ENCODE peak calls at places on chromosomes 6 and 20, in seven cellular contexts. O is AG10803, E is HCT116, L is SK-N-MC, B is cardiac muscle cell, Z is lower lobe of right lung, G is cardiac fibroblast. I is an unnamed sample.

GRCh38 chr6:99219788-99220187 is 129.7 kb downstream of the FAXC start:
- DNase-seq in O (no peak), L (no peak), E (peak), B (peak), Z (no peak), G (no peak), I (peak)

GRCh38 chr6:138226701-138227315 is 8.5 kb upstream of the PBOV1 start:
- DNase-seq in Z (no peak), G (no peak), O (peak), L (no peak), B (no peak), E (no peak), I (no peak)

GRCh38 chr20:641516-641913 is 11.5 kb downstream of the SRXN1 start:
- DNase-seq in O (no peak), G (no peak), L (no peak), E (no peak), Z (no peak), B (no peak), I (peak)

GRCh38 chr20:43748274-43748673 is 21.5 kb upstream of the GTSF1L start:
- DNase-seq in L (no peak), O (peak), G (no peak), E (no peak), B (no peak), Z (no peak), I (no peak)

GRCh38 chr6:141809901-141810300 is 322.8 kb upstream of the GJE1 start:
- DNase-seq in L (no peak), G (no peak), Z (no peak), E (no peak), B (no peak), O (peak), I (no peak)

GRCh38 chr20:17910828-17911294 is 57.7 kb downstream of the SNX5 start:
- DNase-seq in L (peak), O (peak), Z (no peak), B (no peak), E (no peak), G (peak), I (no peak)

GRCh38 chr6:83893024-83893423 is 33.5 kb downstream of the CYB5R4 start:
- DNase-seq in B (no peak), O (no peak), L (no peak), Z (no peak), E (no peak), G (no peak), I (no peak)

GRCh38 chr6:170057961-170058877 is 232.7 kb downstream of the DLL1 start:
- DNase-seq in G (no peak), B (no peak), Z (peak), E (no peak), L (no peak), O (no peak), I (peak)

GRCh38 chr6:127924440-127924839 is 23.6 kb upstream of the THEMIS start:
- DNase-seq in B (no peak), G (no peak), O (no peak), E (no peak), L (no peak), Z (no peak), I (no peak)

GRCh38 chr6:100549406-100550167 is 84.9 kb upstream of the SIM1 start:
- DNase-seq in E (no peak), G (peak), B (no peak), O (peak), Z (no peak), L (no peak), I (no peak)

GRCh38 chr20:45887346-45887715 is at the start of gene SPATA25:
- DNase-seq in E (no peak), G (no peak), B (no peak), Z (no peak), O (no peak), L (no peak), I (no peak)

GRCh38 chr6:142819603-142820335 is 125.2 kb downstream of the HIVEP2 start:
- DNase-seq in L (no peak), O (no peak), G (peak), E (no peak), B (no peak), Z (no peak), I (no peak)

DNA sequence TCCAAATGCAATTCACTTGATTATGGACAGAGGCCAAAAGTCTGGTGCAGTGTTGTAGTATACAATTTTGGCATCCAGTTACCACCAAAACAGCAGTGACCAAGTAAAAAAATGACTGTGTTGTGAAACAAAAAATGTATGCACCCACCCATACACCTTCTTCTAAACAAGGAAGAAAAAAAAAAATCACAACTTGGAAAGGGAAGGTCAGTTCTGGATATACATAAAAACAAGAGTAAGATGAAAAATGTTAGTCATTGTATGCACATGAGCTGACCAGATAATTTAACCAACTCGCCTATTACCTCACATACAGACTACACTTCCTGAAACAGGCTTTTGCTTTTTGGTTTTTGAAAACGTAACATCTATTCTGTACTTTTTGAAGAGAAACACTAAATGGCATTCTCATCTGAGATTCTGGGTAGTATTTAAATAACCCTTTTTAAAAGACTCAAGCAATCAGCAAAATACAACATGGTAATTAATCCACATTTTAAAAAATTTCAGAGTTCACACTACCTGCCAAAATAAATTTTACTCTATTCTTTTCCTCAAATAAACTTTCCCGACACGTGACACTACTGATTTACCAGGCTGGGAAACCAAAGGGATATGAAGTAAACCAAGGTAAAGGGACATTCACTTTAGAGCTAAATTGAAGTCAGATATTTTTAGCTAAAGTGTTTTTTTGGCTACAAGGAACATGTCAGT is 141.6 kb upstream of the SHLD1 start:
- DNase-seq in G (peak), E (no peak), O (peak), B (no peak), L (no peak), Z (no peak), I (no peak)
- H3K4me3 ChIP-seq in G (peak), E (no peak), O (peak), B (peak), L (peak), Z (peak), I (no peak)

GRCh38 chr6:1554881-1555569 is 54.7 kb upstream of the FOXC1 start:
- DNase-seq in G (peak), B (peak), O (peak), Z (peak), E (no peak), L (no peak), I (peak)
- H3K4me3 ChIP-seq in G (peak), B (peak), O (peak), Z (peak), E (no peak), L (peak), I (peak)

GRCh38 chr6:43476744-43477143 is 626 bp upstream of the TJAP1 start:
- DNase-seq in E (no peak), L (no peak), G (no peak), B (no peak), O (no peak), Z (no peak), I (no peak)
- H3K4me3 ChIP-seq in E (peak), L (peak), G (peak), B (peak), O (peak), Z (peak), I (peak)

GRCh38 chr6:116563830-116564229 is 7.5 kb upstream of the RWDD1 start:
- DNase-seq in B (no peak), Z (no peak), E (no peak), L (no peak), O (no peak), G (no peak), I (peak)

GRCh38 chr6:116568111-116568510 is 3.2 kb upstream of the RWDD1 start:
- DNase-seq in E (no peak), G (no peak), L (no peak), B (no peak), O (peak), Z (no peak), I (no peak)

GRCh38 chr6:116562614-116563013 is 8.7 kb upstream of the RWDD1 start:
- DNase-seq in B (peak), Z (no peak), E (no peak), L (no peak), G (peak), O (no peak), I (no peak)

GRCh38 chr6:116564296-116564695 is 7.0 kb upstream of the RWDD1 start:
- DNase-seq in G (no peak), E (no peak), L (no peak), B (no peak), O (peak), Z (no peak), I (no peak)

GRCh38 chr6:116564921-116565872 is 6.1 kb upstream of the RWDD1 start:
- DNase-seq in O (peak), B (no peak), E (no peak), G (peak), Z (peak), L (no peak), I (peak)
- H3K4me3 ChIP-seq in O (peak), B (no peak), E (no peak), G (peak), Z (peak), L (no peak), I (no peak)

DNA sequence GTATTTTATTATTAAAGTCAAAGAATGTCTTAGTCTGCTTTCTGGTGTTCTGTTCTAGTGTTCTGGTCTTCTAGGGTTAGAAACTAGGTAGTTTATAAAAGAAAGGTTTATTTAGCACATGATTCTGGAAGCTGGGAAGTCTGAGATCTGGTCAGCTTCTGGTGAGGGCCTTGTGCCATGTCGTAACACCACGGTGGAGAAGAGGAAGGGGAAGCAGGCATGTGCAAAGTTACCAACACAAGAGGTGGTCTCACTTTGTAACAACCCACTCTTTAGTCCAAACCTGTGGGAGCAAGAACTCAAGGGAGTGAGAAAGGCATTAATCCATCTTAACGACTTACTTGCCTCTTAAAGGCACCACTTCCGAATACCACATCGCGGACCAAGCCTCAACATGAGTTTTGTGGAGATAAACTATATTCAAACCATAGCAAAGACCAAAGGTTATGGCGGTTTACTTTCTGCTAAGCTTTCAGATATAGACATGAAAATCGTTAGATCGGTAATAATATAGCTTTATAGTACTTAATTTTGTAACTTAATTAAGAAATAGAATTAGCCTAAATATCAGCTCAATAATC is 99.4 kb downstream of the NCOA3 start:
- DNase-seq in Z (no peak), E (no peak), B (no peak), O (no peak), G (no peak), L (no peak), I (no peak)
- H3K4me3 ChIP-seq in Z (no peak), E (no peak), B (no peak), O (no peak), G (no peak), L (no peak), I (no peak)

GRCh38 chr6:166308769-166309589 is 787 bp upstream of the PRR18 start:
- DNase-seq in G (no peak), E (no peak), B (no peak), O (no peak), Z (no peak), L (no peak), I (no peak)
- H3K4me3 ChIP-seq in G (no peak), E (no peak), B (peak), O (no peak), Z (peak), L (no peak), I (peak)

GRCh38 chr20:54723723-54724122 is 248.3 kb downstream of the DOK5 start:
- DNase-seq in O (no peak), Z (no peak), B (no peak), G (no peak), E (no peak), L (no peak), I (no peak)

GRCh38 chr20:54727490-54727889 is 252.1 kb downstream of the DOK5 start:
- DNase-seq in L (no peak), O (no peak), B (no peak), G (no peak), E (no peak), Z (no peak), I (no peak)

GRCh38 chr20:54726687-54727086 is 251.3 kb downstream of the DOK5 start:
- DNase-seq in L (no peak), G (no peak), B (no peak), Z (no peak), O (no peak), E (no peak), I (no peak)
- H3K4me3 ChIP-seq in L (no peak), G (no peak), B (no peak), Z (no peak), O (no peak), E (no peak), I (no peak)

DNA sequence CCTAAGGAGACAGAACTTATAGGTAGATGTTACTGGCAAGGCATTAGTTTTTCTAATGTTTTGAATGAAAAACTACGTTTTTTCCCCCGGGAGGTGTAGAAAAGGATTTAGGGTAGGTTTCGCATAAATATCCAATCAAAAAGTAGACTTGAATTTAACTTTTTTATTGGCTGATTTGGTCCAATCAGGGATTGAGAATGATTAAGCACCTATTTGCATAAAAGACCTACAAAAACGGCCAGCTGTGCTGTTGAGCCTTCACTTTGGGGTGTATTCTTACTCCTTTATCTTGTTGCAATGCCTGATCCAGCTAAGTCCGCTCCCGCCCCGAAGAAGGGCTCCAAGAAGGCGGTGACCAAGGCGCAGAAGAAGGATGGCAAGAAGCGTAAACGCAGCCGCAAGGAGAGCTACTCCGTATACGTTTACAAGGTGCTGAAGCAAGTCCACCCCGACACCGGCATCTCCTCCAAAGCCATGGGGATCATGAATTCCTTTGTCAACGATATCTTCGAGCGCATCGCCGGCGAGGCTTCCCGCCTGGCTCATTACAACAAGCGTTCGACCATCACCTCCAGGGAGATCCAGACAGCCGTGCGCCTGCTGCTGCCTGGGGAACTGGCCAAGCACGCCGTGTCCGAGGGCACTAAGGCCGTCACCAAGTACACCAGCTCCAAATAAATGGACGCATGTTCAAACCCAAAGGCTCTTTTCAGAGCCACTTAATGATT is 113.5 kb upstream of the BTN3A2 start:
- DNase-seq in O (peak), E (no peak), L (no peak), B (peak), G (peak), Z (peak), I (peak)
- H3K4me3 ChIP-seq in O (peak), E (no peak), L (peak), B (peak), G (peak), Z (peak), I (peak)

GRCh38 chr6:19835605-19836004 is 1.6 kb upstream of the ID4 start:
- DNase-seq in B (no peak), Z (no peak), E (no peak), L (no peak), O (no peak), G (no peak), I (no peak)

GRCh38 chr6:19834858-19835257 is 2.3 kb upstream of the ID4 start:
- DNase-seq in L (no peak), B (no peak), O (no peak), Z (no peak), G (no peak), E (no peak), I (no peak)

GRCh38 chr6:19838442-19839236 is 1.5 kb downstream of the ID4 start:
- DNase-seq in G (peak), L (no peak), B (peak), E (peak), O (peak), Z (peak), I (peak)

GRCh38 chr6:19837511-19838441 is 606 bp downstream of the ID4 start:
- DNase-seq in E (no peak), Z (peak), G (peak), O (peak), L (no peak), B (peak), I (peak)

DNA sequence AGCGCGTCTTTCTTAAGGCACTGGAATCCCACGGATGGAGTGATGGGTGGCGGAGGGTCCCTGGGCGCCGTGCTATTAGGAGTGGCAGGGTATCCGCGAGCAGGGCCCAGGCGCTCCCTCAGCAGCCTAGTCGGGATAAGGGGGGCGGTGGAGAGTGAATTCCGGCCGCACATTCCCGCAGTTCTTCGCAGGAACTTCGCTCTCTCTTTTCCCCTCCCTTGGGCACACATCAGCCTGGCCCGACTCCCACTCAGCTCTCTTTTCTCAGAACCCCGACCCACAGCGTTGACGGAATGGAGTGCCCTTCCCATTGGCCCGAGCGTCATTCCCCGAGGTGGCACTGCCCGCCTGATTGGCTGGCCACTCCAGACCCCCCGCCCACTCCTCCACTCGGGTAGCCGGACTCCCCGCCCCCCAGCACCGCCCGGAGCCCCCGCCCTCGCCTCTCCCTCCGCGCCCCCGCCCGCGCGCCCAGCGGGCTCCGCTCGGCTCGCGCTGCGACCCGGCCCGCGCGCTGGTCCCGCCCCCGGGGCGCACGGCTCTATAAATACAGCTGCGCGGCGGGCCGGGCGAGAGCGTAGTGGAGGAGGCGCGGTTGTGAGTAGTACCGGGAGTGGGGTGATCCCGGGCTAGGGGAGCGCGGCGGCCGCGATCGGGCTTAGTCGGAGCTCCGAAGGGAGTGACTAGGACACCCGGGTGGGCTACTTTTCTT is at the start of gene ID4:
- DNase-seq in L (peak), B (peak), O (peak), G (peak), Z (peak), E (no peak), I (peak)
- H3K4me3 ChIP-seq in L (peak), B (peak), O (peak), G (peak), Z (peak), E (peak), I (peak)